ENCODE peak calls at places on chromosomes 4 and X, in four cellular contexts. One of them, this sample, is unnamed.

GRCh38 chrX:108396188-108396885 is 41.9 kb downstream of the COL4A6 start:
- DNase-seq in stimulated activated CD4-positive, alpha-beta T cell treated with anti-CD3 and anti-CD28 coated beads, Interleukin-1b, Interleukin-23, amount 100 ng/mL, for 4 hours: no peak
- DNase-seq in RWPE1: peak
- DNase-seq in memory B cell: no peak
- DNase-seq in this sample: no peak

GRCh38 chr4:145557720-145558119 is 61.5 kb upstream of the MMAA start:
- DNase-seq in stimulated activated CD4-positive, alpha-beta T cell treated with anti-CD3 and anti-CD28 coated beads, Interleukin-1b, Interleukin-23, amount 100 ng/mL, for 4 hours: peak
- DNase-seq in RWPE1: peak
- DNase-seq in memory B cell: peak
- DNase-seq in this sample: peak

GRCh38 chrX:44989995-44990770 is 117.2 kb downstream of the KDM6A start:
- DNase-seq in stimulated activated CD4-positive, alpha-beta T cell treated with anti-CD3 and anti-CD28 coated beads, Interleukin-1b, Interleukin-23, amount 100 ng/mL, for 4 hours: no peak
- DNase-seq in RWPE1: no peak
- DNase-seq in memory B cell: no peak
- DNase-seq in this sample: no peak

GRCh38 chrX:40694833-40695232 is 40.5 kb downstream of the MED14 start:
- DNase-seq in stimulated activated CD4-positive, alpha-beta T cell treated with anti-CD3 and anti-CD28 coated beads, Interleukin-1b, Interleukin-23, amount 100 ng/mL, for 4 hours: no peak
- DNase-seq in RWPE1: no peak
- DNase-seq in memory B cell: no peak
- DNase-seq in this sample: no peak

GRCh38 chr4:184215709-184216328 is 1.9 kb downstream of the ENPP6 start:
- DNase-seq in stimulated activated CD4-positive, alpha-beta T cell treated with anti-CD3 and anti-CD28 coated beads, Interleukin-1b, Interleukin-23, amount 100 ng/mL, for 4 hours: no peak
- DNase-seq in RWPE1: no peak
- DNase-seq in memory B cell: no peak
- DNase-seq in this sample: no peak

GRCh38 chr4:123304151-123305021 is 92.2 kb upstream of the SPRY1 start:
- DNase-seq in stimulated activated CD4-positive, alpha-beta T cell treated with anti-CD3 and anti-CD28 coated beads, Interleukin-1b, Interleukin-23, amount 100 ng/mL, for 4 hours: no peak
- DNase-seq in RWPE1: no peak
- DNase-seq in memory B cell: no peak
- DNase-seq in this sample: no peak

GRCh38 chr4:182143086-182143821 is 99.9 kb upstream of the TENM3 start:
- DNase-seq in stimulated activated CD4-positive, alpha-beta T cell treated with anti-CD3 and anti-CD28 coated beads, Interleukin-1b, Interleukin-23, amount 100 ng/mL, for 4 hours: no peak
- DNase-seq in RWPE1: peak
- DNase-seq in memory B cell: no peak
- DNase-seq in this sample: peak

GRCh38 chr4:100898844-100899243 is 381.0 kb upstream of the EMCN start:
- DNase-seq in stimulated activated CD4-positive, alpha-beta T cell treated with anti-CD3 and anti-CD28 coated beads, Interleukin-1b, Interleukin-23, amount 100 ng/mL, for 4 hours: no peak
- DNase-seq in RWPE1: no peak
- DNase-seq in memory B cell: no peak
- DNase-seq in this sample: no peak

GRCh38 chrX:18173494-18174180 is 47.0 kb downstream of the BEND2 start:
- DNase-seq in stimulated activated CD4-positive, alpha-beta T cell treated with anti-CD3 and anti-CD28 coated beads, Interleukin-1b, Interleukin-23, amount 100 ng/mL, for 4 hours: no peak
- DNase-seq in RWPE1: no peak
- DNase-seq in memory B cell: no peak
- DNase-seq in this sample: no peak

GRCh38 chr4:155578726-155579385 is 87.8 kb upstream of the GUCY1A1 start:
- DNase-seq in stimulated activated CD4-positive, alpha-beta T cell treated with anti-CD3 and anti-CD28 coated beads, Interleukin-1b, Interleukin-23, amount 100 ng/mL, for 4 hours: no peak
- DNase-seq in RWPE1: no peak
- DNase-seq in memory B cell: no peak
- DNase-seq in this sample: peak

GRCh38 chr4:188661502-188661901 is 522.3 kb downstream of the TRIML1 start:
- DNase-seq in stimulated activated CD4-positive, alpha-beta T cell treated with anti-CD3 and anti-CD28 coated beads, Interleukin-1b, Interleukin-23, amount 100 ng/mL, for 4 hours: no peak
- DNase-seq in RWPE1: no peak
- DNase-seq in memory B cell: no peak
- DNase-seq in this sample: no peak

GRCh38 chr4:15186826-15187225 is 184.5 kb downstream of the CPEB2 start:
- DNase-seq in stimulated activated CD4-positive, alpha-beta T cell treated with anti-CD3 and anti-CD28 coated beads, Interleukin-1b, Interleukin-23, amount 100 ng/mL, for 4 hours: no peak
- DNase-seq in RWPE1: no peak
- DNase-seq in memory B cell: no peak
- DNase-seq in this sample: no peak

GRCh38 chr4:40003986-40004385 is 26.3 kb upstream of the PDS5A start:
- DNase-seq in stimulated activated CD4-positive, alpha-beta T cell treated with anti-CD3 and anti-CD28 coated beads, Interleukin-1b, Interleukin-23, amount 100 ng/mL, for 4 hours: no peak
- DNase-seq in RWPE1: no peak
- DNase-seq in memory B cell: no peak
- DNase-seq in this sample: peak